ENCODE peak calls at places on chromosomes 6 and 20, in five cellular contexts. Q is occipital lobe; Z is activated CD4-positive, CD25-positive, alpha-beta regulatory T cell; G is stromal cell of bone marrow; O is stimulated activated CD8-positive, alpha-beta memory T cell treated with anti-CD3 and anti-CD28 coated beads, Interleukin-2, amount 100 ng/mL, for 48 hours. N is an unnamed sample.

GRCh38 chr6:41371992-41372525 is 36.7 kb downstream of the NCR2 start:
- DNase-seq in Q (peak; percentile 25), Z (no peak), G (no peak), O (no peak), N (peak; percentile 47)

GRCh38 chr20:50394569-50394968 is 115.6 kb upstream of the PTPN1 start:
- DNase-seq in Q (no peak), Z (no peak), G (no peak), O (no peak), N (no peak)

GRCh38 chr6:104642871-104643270 is 216.8 kb downstream of the HACE1 start:
- DNase-seq in Q (no peak), Z (no peak), G (no peak), O (no peak), N (no peak)

GRCh38 chr6:127520061-127520460 is 926 bp upstream of the MTCL3 start:
- DNase-seq in Q (no peak), Z (no peak), G (no peak), O (no peak), N (peak; percentile 14)

GRCh38 chr6:163443985-163444553 is 29.6 kb downstream of the QKI start:
- DNase-seq in Q (no peak), Z (no peak), G (no peak), O (no peak), N (no peak)

GRCh38 chr6:133512410-133513016 is 271.4 kb downstream of the EYA4 start:
- DNase-seq in Q (peak; percentile 16), Z (no peak), G (peak; percentile 40), O (peak; percentile 1), N (peak; percentile 49)

GRCh38 chr6:118669561-118669960 is 18.2 kb upstream of the CEP85L start:
- DNase-seq in Q (no peak), Z (no peak), G (no peak), O (no peak), N (no peak)

GRCh38 chr6:50791900-50792508 is 26.7 kb upstream of the TFAP2B start:
- DNase-seq in Q (no peak), Z (no peak), G (peak; percentile 9), O (no peak), N (peak; percentile 9)

GRCh38 chr20:61556116-61556515 is 304.1 kb downstream of the CDH4 start:
- DNase-seq in Q (no peak), Z (no peak), G (peak; percentile 41), O (no peak), N (peak; percentile 92)

GRCh38 chr6:85081102-85081501 is 316.7 kb upstream of the TBX18 start:
- DNase-seq in Q (no peak), Z (no peak), G (no peak), O (no peak), N (no peak)

GRCh38 chr6:33958863-33959651 is 155.3 kb upstream of the MLN start:
- DNase-seq in Q (no peak), Z (no peak), G (no peak), O (no peak), N (no peak)

GRCh38 chr20:51738877-51739447 is 29.2 kb downstream of the ATP9A start:
- DNase-seq in Q (no peak), Z (no peak), G (no peak), O (no peak), N (no peak)

GRCh38 chr6:162719528-162719927 is 8.0 kb downstream of the PRKN start:
- DNase-seq in Q (no peak), Z (no peak), G (no peak), O (no peak), N (no peak)

GRCh38 chr20:62347151-62347404 is 20.0 kb downstream of the LAMA5 start:
- DNase-seq in Q (no peak), Z (no peak), G (no peak), O (no peak), N (no peak)

GRCh38 chr20:46255440-46256104 is 52.7 kb downstream of the CDH22 start:
- DNase-seq in Q (peak; percentile 10), Z (no peak), G (no peak), O (no peak), N (peak; percentile 38)

GRCh38 chr6:104558746-104559145 is 301.0 kb downstream of the HACE1 start:
- DNase-seq in Q (no peak), Z (no peak), G (peak; percentile 19), O (no peak), N (peak; percentile 58)

GRCh38 chr20:44886276-44886671 is 769 bp downstream of the YWHAB start:
- DNase-seq in Q (no peak), Z (no peak), G (no peak), O (no peak), N (no peak)

GRCh38 chr6:156859686-156860085 is 82.5 kb downstream of the ARID1B start:
- DNase-seq in Q (no peak), Z (no peak), G (no peak), O (no peak), N (no peak)

GRCh38 chr6:13667655-13668054 is 44.0 kb downstream of the RANBP9 start:
- DNase-seq in Q (no peak), Z (no peak), G (no peak), O (no peak), N (peak; percentile 36)

GRCh38 chr20:48651960-48652359 is 175.8 kb downstream of the PREX1 start:
- DNase-seq in Q (no peak), Z (no peak), G (no peak), O (no peak), N (no peak)

GRCh38 chr6:43035495-43036194 is 14.2 kb downstream of the RRP36 start:
- DNase-seq in Q (no peak), Z (no peak), G (no peak), O (no peak), N (no peak)

GRCh38 chr6:83735461-83735860 is 26.6 kb upstream of the SNAP91 start:
- DNase-seq in Q (no peak), Z (no peak), G (no peak), O (no peak), N (no peak)

GRCh38 chr20:25039697-25040437 is 18.1 kb downstream of the ACSS1 start:
- DNase-seq in Q (peak; percentile 45), Z (no peak), G (peak; percentile 25), O (no peak), N (peak; percentile 61)

GRCh38 chr6:36340671-36341454 is 4.2 kb upstream of the BNIP5 start:
- DNase-seq in Q (no peak), Z (peak; percentile 36), G (peak; percentile 18), O (peak; percentile 70), N (peak; percentile 52)

GRCh38 chr6:45293306-45293705 is 34.8 kb upstream of the RUNX2 start:
- DNase-seq in Q (no peak), Z (no peak), G (no peak), O (no peak), N (no peak)

GRCh38 chr20:63497946-63498935 is 642 bp downstream of the EEF1A2 start:
- DNase-seq in Q (peak; percentile 33), Z (no peak), G (no peak), O (no peak), N (no peak)